ENCODE peak calls at places on chromosomes 3 and 15, in eight cellular contexts. R is IMR-90, A is uterus, N is GM12892, U is heart left ventricle, T is adrenal gland, C is GM12891, L is A549. M is an unnamed sample.

GRCh38 chr3:123021388-123021787 is 6.2 kb downstream of the SEMA5B start:
- DNase-seq in R (no peak), A (no peak), N (no peak), U (no peak), T (no peak), C (no peak), L (no peak), M (no peak)

GRCh38 chr3:195700319-195700718 is 20.5 kb upstream of the MUC20 start:
- DNase-seq in R (no peak), A (no peak), N (no peak), U (no peak), T (no peak), C (no peak), L (no peak), M (no peak)

GRCh38 chr15:64453689-64454037 is 6.7 kb upstream of the ZNF609 start:
- DNase-seq in R (no peak), A (no peak), N (no peak), U (no peak), T (no peak), C (no peak), L (no peak), M (no peak)

GRCh38 chr3:124995460-124995994 is 60.3 kb downstream of the HEG1 start:
- DNase-seq in R (peak), A (peak), N (peak), U (no peak), T (peak), C (peak), L (peak), M (peak)

GRCh38 chr3:73801444-73801843 is 176.7 kb upstream of the PDZRN3 start:
- DNase-seq in R (peak), A (no peak), N (no peak), U (no peak), T (no peak), C (no peak), L (no peak), M (no peak)

GRCh38 chr3:146314871-146315270 is 64.0 kb upstream of the PLSCR4 start:
- DNase-seq in R (no peak), A (no peak), N (no peak), U (no peak), T (no peak), C (no peak), L (no peak), M (no peak)

GRCh38 chr15:92541197-92542190 is 114.1 kb downstream of the FAM174B start:
- DNase-seq in R (no peak), A (no peak), N (no peak), U (no peak), T (no peak), C (no peak), L (no peak), M (no peak)

GRCh38 chr3:127037423-127037841 is 54.5 kb downstream of the PLXNA1 start:
- DNase-seq in R (no peak), A (no peak), N (no peak), U (peak), T (no peak), C (no peak), L (no peak), M (no peak)

GRCh38 chr15:38073278-38073930 is 139.0 kb downstream of the TMCO5A start:
- DNase-seq in R (peak), A (peak), N (no peak), U (no peak), T (peak), C (no peak), L (peak), M (peak)

GRCh38 chr3:172323894-172324590 is 124.2 kb downstream of the GHSR start:
- DNase-seq in R (peak), A (peak), N (no peak), U (no peak), T (peak), C (no peak), L (peak), M (no peak)

GRCh38 chr3:105688821-105689220 is 180.0 kb downstream of the CBLB start:
- DNase-seq in R (no peak), A (no peak), N (no peak), U (no peak), T (no peak), C (no peak), L (peak), M (no peak)

GRCh38 chr3:8854656-8855055 is 85.2 kb upstream of the OXTR start:
- DNase-seq in R (peak), A (no peak), N (no peak), U (no peak), T (no peak), C (no peak), L (no peak), M (no peak)

GRCh38 chr3:48820626-48821324 is 26.9 kb downstream of the PRKAR2A start:
- DNase-seq in R (peak), A (no peak), N (no peak), U (no peak), T (no peak), C (no peak), L (no peak), M (no peak)

GRCh38 chr15:86121568-86121967 is 41.9 kb downstream of the AGBL1 start:
- DNase-seq in R (no peak), A (no peak), N (no peak), U (no peak), T (no peak), C (no peak), L (no peak), M (no peak)

GRCh38 chr15:98983333-98983732 is 24.3 kb downstream of the PGPEP1L start:
- DNase-seq in R (peak), A (peak), N (no peak), U (no peak), T (peak), C (no peak), L (peak), M (peak)

GRCh38 chr3:38579551-38580449 is 69.7 kb downstream of the SCN5A start:
- DNase-seq in R (peak), A (no peak), N (peak), U (peak), T (no peak), C (peak), L (no peak), M (no peak)

GRCh38 chr3:173395412-173396181 is 1.9 kb upstream of the NLGN1 start:
- DNase-seq in R (peak), A (peak), N (peak), U (peak), T (peak), C (peak), L (peak), M (peak)
- TF ChIP-seq POLR2A in R (peak), A (peak), N (no peak), U (peak), T (no peak), C (no peak), L (no peak), M (peak)

DNA sequence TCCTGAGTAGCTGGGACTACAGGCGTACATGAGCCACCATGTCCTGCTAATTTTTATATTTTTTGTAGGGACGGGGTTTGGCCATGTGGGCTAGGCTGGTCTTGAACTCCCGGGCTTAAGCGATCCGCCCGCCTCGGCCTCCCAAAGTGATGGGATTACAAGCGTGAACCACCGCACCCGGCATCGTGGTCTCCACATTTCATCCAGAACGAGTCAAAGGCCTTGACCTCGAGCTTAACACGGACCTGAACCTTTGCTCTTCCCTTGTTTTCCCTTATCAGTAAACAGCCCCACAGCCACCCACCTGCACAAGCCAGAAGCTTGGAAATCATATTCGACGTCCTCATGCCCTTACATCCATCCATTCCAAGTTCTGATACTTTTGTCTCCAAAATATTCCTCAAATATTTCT is 1.3 kb upstream of the PTPN23 start:
- DNase-seq in R (no peak), A (no peak), N (no peak), U (no peak), T (no peak), C (no peak), L (no peak), M (no peak)
- TF ChIP-seq POLR2A in R (no peak), A (no peak), N (no peak), U (no peak), T (no peak), C (no peak), L (no peak), M (no peak)

DNA sequence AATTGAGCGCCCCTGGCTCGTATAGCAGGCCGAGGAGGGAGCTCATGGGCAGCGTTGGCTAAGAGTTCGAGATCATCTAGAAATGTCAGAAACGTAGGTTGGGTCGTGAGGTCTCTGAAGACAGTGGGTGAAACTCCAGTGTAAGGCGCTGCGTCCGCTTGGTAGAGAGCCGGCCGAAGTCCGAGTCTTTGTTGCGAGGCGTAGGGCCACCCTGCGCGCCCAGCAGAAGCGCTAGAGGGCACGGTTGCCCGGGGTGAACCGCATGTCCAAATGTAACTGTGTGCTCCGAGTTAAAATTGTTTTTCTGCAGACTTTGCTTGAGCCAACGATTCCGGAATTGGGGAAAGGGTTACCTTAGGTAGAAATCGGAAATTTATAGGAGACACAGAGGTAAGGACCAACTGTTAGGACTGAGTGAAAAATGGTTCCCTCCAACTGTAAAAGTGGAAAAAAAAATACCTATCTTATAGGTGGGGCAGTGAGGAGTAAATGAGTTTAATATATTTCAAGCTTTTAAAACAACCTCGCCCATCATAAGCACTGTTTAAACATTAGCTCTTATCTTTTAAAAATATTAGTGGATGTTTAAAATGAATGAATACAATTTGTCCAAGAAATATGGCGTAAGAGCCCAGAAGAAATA is 993 bp upstream of the SIAH2 start:
- DNase-seq in R (peak), A (peak), N (no peak), U (peak), T (peak), C (no peak), L (peak), M (no peak)
- TF ChIP-seq POLR2A in R (no peak), A (no peak), N (no peak), U (no peak), T (no peak), C (no peak), L (no peak), M (no peak)

DNA sequence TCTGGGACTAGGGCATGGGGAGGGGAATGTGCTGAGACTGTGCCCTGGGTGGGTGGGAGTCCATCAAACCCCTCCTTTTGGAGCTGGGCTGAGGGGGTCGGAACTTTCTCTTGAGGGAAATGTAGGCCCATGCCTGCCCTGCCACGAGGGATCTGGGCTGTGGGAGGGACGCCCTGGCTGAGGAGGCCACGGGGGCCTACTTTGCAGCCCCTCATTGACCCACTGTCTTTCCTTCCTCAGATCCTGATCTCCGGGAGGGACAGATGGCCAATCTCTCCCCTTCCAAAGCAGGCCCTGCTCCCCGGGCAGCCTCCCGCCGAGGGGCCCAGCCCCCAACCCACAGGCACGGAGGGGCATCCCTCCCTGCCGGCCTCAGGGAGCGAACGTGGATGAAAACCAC is 25.3 kb downstream of the LOXL1 start:
- DNase-seq in R (no peak), A (no peak), N (no peak), U (no peak), T (no peak), C (no peak), L (no peak), M (no peak)
- TF ChIP-seq POLR2A in R (no peak), A (no peak), N (no peak), U (no peak), T (no peak), C (no peak), L (no peak), M (no peak)

GRCh38 chr3:52809149-52809548 is 14.6 kb downstream of the ITIH3 start:
- DNase-seq in R (no peak), A (no peak), N (no peak), U (no peak), T (no peak), C (no peak), L (no peak), M (no peak)

GRCh38 chr3:52813810-52814209 is 16.7 kb downstream of the ITIH4 start:
- DNase-seq in R (no peak), A (no peak), N (no peak), U (no peak), T (no peak), C (no peak), L (no peak), M (no peak)

GRCh38 chr3:52811452-52812011 is 16.9 kb downstream of the ITIH3 start:
- DNase-seq in R (no peak), A (no peak), N (no peak), U (no peak), T (no peak), C (no peak), L (no peak), M (no peak)

GRCh38 chr3:52810923-52811322 is 16.3 kb downstream of the ITIH3 start:
- DNase-seq in R (no peak), A (no peak), N (no peak), U (no peak), T (no peak), C (no peak), L (no peak), M (no peak)

GRCh38 chr3:52809821-52810377 is 15.3 kb downstream of the ITIH3 start:
- DNase-seq in R (no peak), A (no peak), N (no peak), U (no peak), T (no peak), C (no peak), L (no peak), M (no peak)
- TF ChIP-seq POLR2A in R (no peak), A (no peak), N (no peak), U (no peak), T (no peak), C (no peak), L (no peak), M (no peak)

GRCh38 chr3:128613083-128613829 is 37.4 kb downstream of the RPN1 start:
- DNase-seq in R (no peak), A (no peak), N (no peak), U (no peak), T (no peak), C (no peak), L (no peak), M (no peak)
- TF ChIP-seq POLR2A in R (no peak), A (no peak), N (no peak), U (no peak), T (no peak), C (no peak), L (no peak), M (no peak)

DNA sequence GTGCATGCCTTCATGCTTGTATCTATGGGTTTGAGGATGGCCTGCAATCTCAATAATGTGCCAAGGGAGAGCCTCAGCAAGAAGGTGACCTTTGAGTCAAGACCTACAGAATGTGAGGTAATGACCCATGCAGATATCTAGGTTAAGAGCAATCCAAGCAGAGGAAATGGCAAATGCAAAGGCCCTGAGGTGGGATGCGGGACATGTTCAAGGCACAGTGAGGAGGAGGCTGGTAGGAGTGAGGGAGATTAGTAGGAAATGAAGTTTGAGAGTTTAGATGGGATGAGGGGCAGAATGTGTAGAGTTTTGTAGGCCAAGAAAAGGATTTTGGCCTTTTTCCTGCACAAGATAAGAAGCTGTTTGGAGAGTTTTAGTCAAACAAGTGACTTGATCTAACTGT is 4.7 kb upstream of the MAP2K5 start:
- DNase-seq in R (no peak), A (no peak), N (no peak), U (no peak), T (no peak), C (no peak), L (no peak), M (no peak)
- TF ChIP-seq POLR2A in R (no peak), A (no peak), N (no peak), U (no peak), T (no peak), C (no peak), L (no peak), M (no peak)

M was measured in H54.